ENCODE peak calls at places on chromosomes 12 and 14, in ten cellular contexts. W is NCI-H2029; S is testis; L is activated CD4-positive, alpha-beta T cell treated with anti-CD3 and anti-CD28 coated beads, Interleukin-2, amount 10 ng/mL, durations not matched to agents 7 days and 5 days; K is IMR-90; H is KBM-7; T is stimulated activated CD4-positive, alpha-beta T cell treated with anti-CD3 and anti-CD28 coated beads, TNF-alpha, amount 100 ng/mL, for 24 hours; C is AG20443; M is hypothalamus; V is right lobe of liver. J is an unnamed sample.

GRCh38 chr14:101561145-101561896 is at the start of gene DIO3:
- DNase-seq in W (no peak), S (no peak), L (no peak), K (no peak), H (no peak), T (no peak), C (no peak), M (no peak), V (peak), J (peak)

GRCh38 chr12:46660276-46660675 is 165.5 kb downstream of the SLC38A4 start:
- DNase-seq in W (no peak), S (no peak), L (no peak), K (peak), H (no peak), T (no peak), C (no peak), M (no peak), V (no peak), J (no peak)

GRCh38 chr12:68336754-68337343 is 4.7 kb upstream of the MDM1 start:
- DNase-seq in W (no peak), S (no peak), L (no peak), K (no peak), H (no peak), T (no peak), C (no peak), M (no peak), V (no peak), J (no peak)

GRCh38 chr14:105839425-105840265 is 313.3 kb downstream of the TMEM121 start:
- DNase-seq in W (no peak), S (no peak), L (no peak), K (no peak), H (no peak), T (no peak), C (peak), M (no peak), V (no peak), J (no peak)

GRCh38 chr14:89214221-89214965 is 202.6 kb downstream of the FOXN3 start:
- DNase-seq in W (peak), S (peak), L (no peak), K (no peak), H (no peak), T (no peak), C (no peak), M (no peak), V (peak), J (peak)

GRCh38 chr12:20395791-20396550 is 27.6 kb downstream of the PDE3A start:
- DNase-seq in W (no peak), S (no peak), L (no peak), K (no peak), H (no peak), T (no peak), C (no peak), M (no peak), V (no peak), J (no peak)

GRCh38 chr12:101697930-101698781 is 716 bp downstream of the CHPT1 start:
- DNase-seq in W (no peak), S (peak), L (no peak), K (peak), H (peak), T (peak), C (peak), M (peak), V (peak), J (peak)

GRCh38 chr14:55697358-55697985 is 117.5 kb downstream of the KTN1 start:
- DNase-seq in W (no peak), S (no peak), L (no peak), K (no peak), H (no peak), T (no peak), C (no peak), M (no peak), V (no peak), J (peak)

GRCh38 chr12:2013527-2014223 is 9.4 kb upstream of the DCP1B start:
- DNase-seq in W (peak), S (peak), L (no peak), K (peak), H (no peak), T (no peak), C (no peak), M (no peak), V (peak), J (peak)

GRCh38 chr12:58588771-58589170 is 331.5 kb downstream of the LRIG3 start:
- DNase-seq in W (no peak), S (no peak), L (no peak), K (peak), H (no peak), T (no peak), C (peak), M (no peak), V (no peak), J (no peak)

GRCh38 chr14:54840798-54841197 is 61.8 kb downstream of the GCH1 start:
- DNase-seq in W (no peak), S (no peak), L (no peak), K (no peak), H (no peak), T (no peak), C (no peak), M (no peak), V (no peak), J (no peak)

GRCh38 chr12:116878567-116879508 is 2.4 kb downstream of the HRK start:
- DNase-seq in W (no peak), S (no peak), L (no peak), K (no peak), H (peak), T (no peak), C (peak), M (no peak), V (no peak), J (peak)

J was measured in mesendoderm.